ENCODE peak calls at places on chromosome 11, in nine cellular contexts. D is NCI-H2029, A is body of pancreas, I is heart right ventricle, C is activated B cell treated with CpG ODN at 0.5 μM for 24 hours, M is activated T-helper 1 cell treated with Interleukin-2 at 50 U/mL for 16 hours, H is occipital lobe, L is ureter, U is NCI-H1105. E is an unnamed sample.

GRCh38 chr11:69167916-69168691 is 12.4 kb downstream of the SMIM38 start:
- DNase-seq in H (no peak), D (no peak), M (no peak), L (no peak), I (no peak), A (no peak), U (no peak), C (no peak), E (no peak)

GRCh38 chr11:110000045-110000502 is 93.1 kb upstream of the ZC3H12C start:
- DNase-seq in A (peak), H (no peak), M (no peak), L (no peak), I (no peak), C (no peak), U (no peak), D (no peak), E (no peak)

GRCh38 chr11:63999349-64000025 is 13.2 kb downstream of the OTUB1 start:
- DNase-seq in H (no peak), M (peak), D (peak), I (peak), A (peak), L (peak), C (peak), U (peak), E (peak)

GRCh38 chr11:126585388-126586302 is 230.2 kb downstream of the ST3GAL4 start:
- DNase-seq in U (peak), D (peak), C (no peak), A (peak), M (no peak), H (peak), L (peak), I (peak), E (peak)

GRCh38 chr11:9461760-9462134 is 935 bp downstream of the ZNF143 start:
- DNase-seq in C (no peak), L (no peak), I (no peak), M (no peak), U (peak), D (no peak), A (no peak), H (no peak), E (no peak)

GRCh38 chr11:96357794-96358193 is 14.8 kb upstream of the MAML2 start:
- DNase-seq in L (no peak), C (no peak), H (no peak), I (no peak), D (no peak), A (no peak), M (no peak), U (no peak), E (no peak)

GRCh38 chr11:118206612-118207031 is 18.2 kb downstream of the JAML start:
- DNase-seq in U (no peak), C (no peak), L (no peak), M (no peak), D (no peak), A (no peak), H (no peak), I (no peak), E (no peak)

GRCh38 chr11:111454561-111455192 is 57.5 kb downstream of the BTG4 start:
- DNase-seq in H (peak), U (peak), A (no peak), L (no peak), M (no peak), C (no peak), I (no peak), D (no peak), E (no peak)

GRCh38 chr11:122189259-122189658 is 73.2 kb upstream of the BLID start:
- DNase-seq in M (no peak), I (no peak), H (no peak), C (no peak), U (no peak), D (no peak), A (no peak), L (no peak), E (no peak)

GRCh38 chr11:75155570-75156422 is 4.9 kb downstream of the SLCO2B1 start:
- DNase-seq in M (no peak), C (no peak), L (no peak), D (no peak), I (no peak), U (no peak), A (no peak), H (no peak), E (no peak)

GRCh38 chr11:17257200-17257599 is 19.3 kb upstream of the NUCB2 start:
- DNase-seq in L (no peak), A (no peak), C (no peak), U (no peak), H (no peak), D (no peak), I (no peak), M (no peak), E (no peak)

GRCh38 chr11:76637491-76638266 is 32.9 kb downstream of the LRRC32 start:
- DNase-seq in D (no peak), C (peak), H (no peak), U (no peak), M (no peak), I (peak), A (peak), L (peak), E (peak)

GRCh38 chr11:93396356-93396755 is 65.8 kb downstream of the DEUP1 start:
- DNase-seq in I (no peak), U (no peak), C (no peak), L (no peak), D (no peak), A (no peak), M (no peak), H (no peak), E (no peak)

GRCh38 chr11:103798029-103798428 is 238.4 kb upstream of the DDI1 start:
- DNase-seq in U (no peak), L (no peak), I (no peak), M (no peak), A (peak), H (no peak), D (no peak), C (no peak), E (no peak)

GRCh38 chr11:74783241-74783871 is 34.7 kb downstream of the RNF169 start:
- DNase-seq in H (no peak), L (no peak), U (no peak), C (no peak), I (no peak), A (peak), M (no peak), D (no peak), E (no peak)

GRCh38 chr11:33722579-33723234 is 13.5 kb downstream of the CD59 start:
- DNase-seq in I (no peak), U (no peak), A (no peak), M (no peak), D (no peak), L (no peak), H (no peak), C (no peak), E (peak)

GRCh38 chr11:69554849-69555248 is 73.4 kb downstream of the LINC01488 start:
- DNase-seq in A (no peak), L (no peak), H (no peak), U (no peak), C (no peak), M (no peak), I (no peak), D (no peak), E (no peak)

GRCh38 chr11:2824851-2825250 is 60.7 kb downstream of the CDKN1C start:
- DNase-seq in L (no peak), C (no peak), U (no peak), A (peak), I (no peak), H (no peak), D (no peak), M (no peak), E (no peak)